ENCODE peak calls at places on chromosomes 11 and 22, in five cellular contexts. Y is HCT116, G is transverse colon, S is sigmoid colon, M is breast epithelium. E is an unnamed sample. For H3K4me1, the result is how much of the 10 kb centered on the place peaks cover.

GRCh38 chr22:19607198-19608113 is 83.2 kb upstream of the CLDN5 start:
- DNase-seq in G (peak), Y (no peak), S (no peak), M (peak), E (peak)

GRCh38 chr11:121237686-121238658 is 54.6 kb upstream of the SC5D start:
- DNase-seq in S (no peak), G (no peak), Y (no peak), M (no peak), E (no peak)

GRCh38 chr22:27501191-27501936 is 300.2 kb downstream of the MN1 start:
- DNase-seq in S (no peak), Y (no peak), G (no peak), M (no peak), E (no peak)

GRCh38 chr11:75328426-75329277 is 22.8 kb downstream of the ARRB1 start:
- DNase-seq in G (peak), S (peak), M (peak), Y (peak), E (peak)

GRCh38 chr11:118923721-118924587 is 1.8 kb downstream of the BCL9L start:
- DNase-seq in G (peak), S (peak), M (no peak), Y (no peak), E (no peak)

GRCh38 chr11:94731921-94732601 is 36.1 kb upstream of the AMOTL1 start:
- DNase-seq in G (no peak), Y (no peak), M (no peak), S (peak), E (no peak)

GRCh38 chr22:49300951-49301397 is 526.7 kb downstream of the BRD1 start:
- DNase-seq in G (no peak), S (no peak), M (no peak), Y (no peak), E (no peak)

GRCh38 chr11:59463176-59463575 is 6.4 kb downstream of the OR4D6 start:
- DNase-seq in M (no peak), Y (no peak), G (no peak), S (peak), E (peak)

GRCh38 chr11:30987819-30988218 is 381.7 kb downstream of the DCDC1 start:
- DNase-seq in Y (no peak), M (no peak), G (no peak), S (no peak), E (no peak)

GRCh38 chr22:27397036-27397947 is 404.3 kb downstream of the MN1 start:
- DNase-seq in G (no peak), S (no peak), M (no peak), Y (no peak), E (no peak)

GRCh38 chr22:42367980-42368378 is 64.2 kb downstream of the NFAM1 start:
- DNase-seq in G (peak), Y (no peak), S (peak), M (no peak), E (no peak)

GRCh38 chr22:42371112-42371900 is 60.9 kb downstream of the NFAM1 start:
- DNase-seq in G (no peak), M (no peak), S (no peak), Y (no peak), E (peak)

GRCh38 chr22:42368379-42369249 is 63.6 kb downstream of the NFAM1 start:
- DNase-seq in M (no peak), Y (no peak), S (peak), G (peak), E (peak)

GRCh38 chr22:42366815-42367581 is 65.2 kb downstream of the NFAM1 start:
- DNase-seq in G (peak), M (peak), S (peak), Y (no peak), E (no peak)

GRCh38 chr22:42369250-42370041 is 62.8 kb downstream of the NFAM1 start:
- DNase-seq in G (peak), M (peak), S (peak), Y (peak), E (peak)
- TF ChIP-seq POLR2AphosphoS5 in G (no peak), M (peak), S (peak), Y (peak), E (peak)

DNA sequence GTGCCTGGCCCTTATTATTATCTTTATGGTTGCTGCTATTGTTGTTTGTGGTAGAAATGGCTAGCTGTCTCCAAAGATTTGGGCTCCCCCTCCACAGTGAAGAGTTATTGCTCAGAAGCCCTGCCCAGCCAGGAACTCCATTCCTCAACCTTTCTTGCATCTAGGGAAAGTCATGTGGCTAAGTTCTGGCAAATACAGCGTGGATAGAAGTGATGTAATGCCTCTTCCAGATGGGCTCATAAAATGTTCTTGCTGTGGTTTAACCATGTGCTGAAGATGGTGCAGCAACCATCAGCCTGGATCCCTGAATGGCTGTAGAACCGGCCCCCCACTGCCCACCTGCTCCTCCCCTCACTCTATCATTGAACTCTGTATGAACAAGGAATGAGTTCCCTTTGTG is 203.5 kb upstream of the E2F8 start:
- DNase-seq in Y (no peak), S (no peak), G (no peak), M (no peak), E (no peak)
- H3K4me1 ChIP-seq in Y (under half), S (under half), G (under half), M (under half), E (under half)

DNA sequence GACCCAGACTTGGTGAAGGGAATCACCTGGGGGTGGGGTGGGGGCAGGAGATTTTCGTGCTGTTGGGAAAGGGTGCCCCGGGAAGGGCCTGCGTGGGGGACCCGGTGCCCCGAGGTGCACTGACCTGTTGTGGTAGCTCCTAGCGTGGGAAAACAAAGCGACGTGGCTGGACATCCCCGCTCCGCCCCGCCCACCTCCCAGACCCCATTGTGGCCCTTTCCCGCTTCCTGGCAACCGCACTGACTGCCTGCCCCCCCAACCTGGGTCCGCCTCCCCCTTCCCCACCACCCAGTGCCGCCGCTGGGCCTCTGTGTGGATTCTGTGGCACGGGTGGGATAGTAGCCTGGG is 2.5 kb upstream of the TYMP start:
- DNase-seq in G (peak), M (no peak), S (no peak), Y (no peak), E (no peak)
- H3K27ac ChIP-seq in G (peak), M (peak), S (peak), Y (peak), E (no peak)

GRCh38 chr11:129852125-129852740 is 36.6 kb downstream of the TMEM45B start:
- DNase-seq in S (no peak), G (no peak), M (no peak), Y (no peak), E (no peak)
- TF ChIP-seq POLR2AphosphoS5 in S (no peak), G (no peak), M (no peak), Y (no peak), E (no peak)

GRCh38 chr11:9575531-9576240 is 2.2 kb downstream of the WEE1 start:
- DNase-seq in S (no peak), Y (no peak), M (no peak), G (no peak), E (no peak)

GRCh38 chr11:9574556-9574805 is 1.0 kb downstream of the WEE1 start:
- DNase-seq in S (no peak), M (no peak), G (peak), Y (no peak), E (peak)

GRCh38 chr11:9573775-9574555 is 495 bp downstream of the WEE1 start:
- DNase-seq in G (peak), M (no peak), Y (no peak), S (no peak), E (no peak)

GRCh38 chr11:9573054-9573774 is at the start of gene WEE1:
- DNase-seq in M (peak), G (peak), S (peak), Y (peak), E (peak)

GRCh38 chr11:9574806-9575530 is 1.5 kb downstream of the WEE1 start:
- DNase-seq in G (peak), Y (peak), S (peak), M (peak), E (peak)
- H3K4me1 ChIP-seq in G (under half), Y (under half), S (under half), M (under half), E (under half)

GRCh38 chr22:46102752-46103151 is 47.6 kb upstream of the PPARA start:
- DNase-seq in G (no peak), S (no peak), M (no peak), Y (no peak), E (no peak)

GRCh38 chr22:46103664-46104063 is 46.7 kb upstream of the PPARA start:
- DNase-seq in Y (no peak), M (no peak), G (no peak), S (no peak), E (no peak)

GRCh38 chr22:46104170-46104880 is 46.0 kb upstream of the PPARA start:
- DNase-seq in Y (no peak), S (no peak), G (no peak), M (no peak), E (no peak)

GRCh38 chr22:46102159-46102558 is 48.2 kb upstream of the PPARA start:
- DNase-seq in M (no peak), S (no peak), G (no peak), Y (no peak), E (no peak)

DNA sequence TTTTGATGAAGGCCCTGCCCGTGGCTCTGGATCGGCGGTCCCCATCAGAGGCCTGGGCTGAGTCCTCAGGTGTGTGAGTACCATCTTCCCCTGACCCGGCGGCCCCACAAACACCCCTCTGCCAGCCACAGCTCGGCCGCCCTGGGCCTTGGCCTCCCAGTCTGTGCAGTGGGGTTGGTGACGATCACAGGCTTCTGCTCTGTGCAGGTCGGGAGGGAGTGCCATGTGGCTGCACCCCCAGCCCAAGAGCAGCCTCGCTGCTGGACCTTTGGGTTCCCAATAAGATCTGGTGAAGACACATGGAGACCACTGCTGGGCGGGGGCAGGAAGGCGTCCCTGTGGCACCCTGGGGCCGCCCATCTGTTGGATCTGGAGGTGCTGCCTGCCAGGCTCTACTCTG is 47.1 kb upstream of the PPARA start:
- DNase-seq in M (no peak), G (no peak), Y (no peak), S (no peak), E (no peak)
- H3K27ac ChIP-seq in M (peak), G (peak), Y (no peak), S (peak), E (no peak)

DNA sequence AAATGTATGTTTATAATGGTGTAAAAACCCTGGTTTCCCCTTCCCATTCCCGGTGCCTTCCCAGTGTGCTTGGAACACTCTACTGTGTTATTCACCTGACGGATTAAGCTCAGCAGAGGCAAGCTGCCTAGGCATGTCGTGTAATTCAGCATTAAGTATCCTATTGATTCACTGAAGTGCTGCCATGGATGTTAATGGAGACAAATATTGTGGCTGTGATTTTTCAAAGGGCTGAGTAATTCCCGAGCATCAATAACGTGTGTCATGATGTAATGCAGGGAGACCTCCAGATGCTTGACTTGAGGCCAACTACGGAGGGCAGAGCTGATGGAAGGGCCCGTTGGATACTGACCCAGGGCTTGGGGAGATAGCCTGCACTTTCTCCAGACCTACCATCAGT is 269.0 kb downstream of the ST3GAL4 start:
- DNase-seq in S (no peak), M (no peak), Y (no peak), G (no peak), E (no peak)
- TF ChIP-seq POLR2AphosphoS5 in S (no peak), M (no peak), Y (no peak), G (no peak), E (no peak)

DNA sequence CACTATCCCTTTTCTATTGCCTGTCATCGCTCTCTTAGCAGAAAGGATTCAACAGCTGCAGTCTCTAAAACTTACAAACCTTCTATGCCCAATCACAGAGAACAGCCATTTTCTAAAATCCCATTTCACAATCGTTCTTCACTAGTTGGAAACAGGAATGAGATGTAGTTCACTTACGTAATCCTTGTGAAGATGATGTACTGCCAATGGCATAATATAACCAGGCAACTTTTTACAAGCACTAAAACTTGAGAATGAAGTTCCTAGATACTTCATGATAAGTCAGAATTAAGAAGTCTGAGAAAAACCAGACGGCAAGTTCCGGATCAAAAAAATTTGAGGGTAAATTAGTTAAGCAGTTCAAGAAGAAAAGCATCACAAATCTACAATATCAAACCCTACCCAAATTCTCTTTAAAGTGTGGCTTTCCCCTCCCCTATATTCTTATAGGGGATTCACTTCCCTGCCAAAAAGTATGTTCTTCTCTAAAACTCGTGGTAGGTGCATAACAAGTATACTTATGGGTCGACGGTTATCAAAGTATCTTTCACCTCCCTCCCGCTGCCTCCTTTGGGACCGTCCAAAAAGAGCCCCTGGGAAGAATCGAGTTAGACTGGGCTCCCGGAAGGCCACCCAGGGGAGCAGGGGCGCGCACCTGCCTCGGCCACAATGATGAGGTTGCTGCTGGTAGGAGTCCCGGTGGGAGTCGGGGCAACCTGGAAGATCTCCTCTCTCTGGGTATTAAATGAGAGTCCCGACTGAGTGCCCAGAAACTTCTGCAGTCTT is 666 bp downstream of the MSANTD4 start:
- DNase-seq in M (no peak), S (no peak), G (no peak), Y (no peak), E (peak)
- H3K4me1 ChIP-seq in M (under half), S (under half), G (under half), Y (under half), E (under half)

E was measured in GM23338.